ENCODE peak calls at places on chromosomes 7 and 10, in six cellular contexts. N, V, M, K, S and Y are unnamed samples.

GRCh38 chr10:131517781-131518180 is 206.3 kb upstream of the TCERG1L start:
- DNase-seq in K (no peak), N (no peak), S (no peak), M (no peak), V (no peak), Y (no peak)

GRCh38 chr10:65323802-65324201 is 1602.0 kb upstream of the LRRTM3 start:
- DNase-seq in N (no peak), M (no peak), S (no peak), V (no peak), K (no peak), Y (no peak)

GRCh38 chr10:78511324-78512204 is 477.9 kb downstream of the RPS24 start:
- DNase-seq in K (no peak), V (no peak), N (peak; percentile 35), M (no peak), S (no peak), Y (no peak)

GRCh38 chr7:80827238-80827633 is 91.6 kb downstream of the SEMA3C start:
- DNase-seq in M (no peak), N (no peak), V (no peak), S (no peak), K (no peak), Y (no peak)

GRCh38 chr7:80307251-80307856 is 172.7 kb downstream of the GNAI1 start:
- DNase-seq in K (peak; percentile 78), V (no peak), S (no peak), N (peak; percentile 49), M (peak; percentile 71), Y (peak; percentile 19)

GRCh38 chr10:60816624-60817023 is 38.3 kb downstream of the CDK1 start:
- DNase-seq in V (no peak), S (no peak), M (peak; percentile 73), K (peak; percentile 73), N (peak; percentile 84), Y (peak; percentile 66)

GRCh38 chr7:73831656-73832579 is 1.1 kb downstream of the CLDN4 start:
- DNase-seq in N (no peak), M (no peak), V (peak; percentile 83), K (no peak), S (no peak), Y (no peak)

GRCh38 chr10:6722616-6723004 is 142.5 kb upstream of the PRKCQ start:
- DNase-seq in S (peak; percentile 3), M (peak; percentile 79), V (no peak), N (no peak), K (peak; percentile 32), Y (no peak)

GRCh38 chr10:4344544-4344994 is 481.4 kb upstream of the AKR1E2 start:
- DNase-seq in K (peak; percentile 100), N (peak; percentile 100), M (peak; percentile 100), V (no peak), S (peak; percentile 32), Y (peak; percentile 100)

GRCh38 chr10:75197906-75198305 is 12.7 kb upstream of the VDAC2 start:
- DNase-seq in M (no peak), V (no peak), K (no peak), N (no peak), S (no peak), Y (no peak)

GRCh38 chr10:61633665-61634064 is 29.1 kb upstream of the CABCOCO1 start:
- DNase-seq in S (no peak), M (peak; percentile 88), K (no peak), V (no peak), N (no peak), Y (no peak)

GRCh38 chr10:89540550-89540949 is 5.2 kb upstream of the SLC16A12 start:
- DNase-seq in M (peak; percentile 80), N (no peak), K (peak; percentile 43), V (no peak), S (no peak), Y (no peak)

GRCh38 chr10:119461923-119462322 is 80.6 kb downstream of the RGS10 start:
- DNase-seq in K (no peak), S (no peak), V (no peak), N (no peak), M (no peak), Y (no peak)

GRCh38 chr10:121351533-121351932 is 246.7 kb downstream of the FGFR2 start:
- DNase-seq in K (no peak), M (no peak), N (no peak), V (no peak), S (no peak), Y (no peak)

GRCh38 chr7:14691597-14692203 is 210.9 kb downstream of the DGKB start:
- DNase-seq in N (no peak), S (peak; percentile 31), V (peak; percentile 54), K (peak; percentile 47), M (peak; percentile 16), Y (no peak)

GRCh38 chr10:110739811-110740271 is 95.7 kb downstream of the RBM20 start:
- DNase-seq in M (no peak), V (no peak), K (peak; percentile 83), S (no peak), N (no peak), Y (no peak)

GRCh38 chr10:43667736-43668371 is 19.2 kb upstream of the ZNF32 start:
- DNase-seq in S (no peak), M (no peak), V (no peak), N (no peak), K (no peak), Y (no peak)

GRCh38 chr10:44278669-44279337 is 106.1 kb downstream of the CXCL12 start:
- DNase-seq in K (no peak), V (no peak), N (no peak), S (no peak), M (no peak), Y (no peak)

GRCh38 chr10:47253651-47254375 is 46.2 kb upstream of the GDF10 start:
- DNase-seq in V (no peak), M (no peak), K (peak; percentile 56), N (no peak), S (no peak), Y (no peak)

GRCh38 chr7:131346885-131347592 is 19.4 kb downstream of the MKLN1 start:
- DNase-seq in N (no peak), S (no peak), M (no peak), K (no peak), V (no peak), Y (no peak)

GRCh38 chr7:104207348-104207730 is 474 bp downstream of the ORC5 start:
- DNase-seq in N (no peak), M (no peak), S (no peak), V (no peak), K (no peak), Y (no peak)

GRCh38 chr10:3530346-3531096 is 254.5 kb downstream of the KLF6 start:
- DNase-seq in S (no peak), K (no peak), V (no peak), N (no peak), M (no peak), Y (no peak)

GRCh38 chr10:29437871-29438270 is 149.0 kb downstream of the LYZL1 start:
- DNase-seq in N (no peak), V (no peak), M (no peak), K (no peak), S (no peak), Y (no peak)

GRCh38 chr7:107501593-107501992 is 31.7 kb downstream of the GPR22 start:
- DNase-seq in V (no peak), S (no peak), K (peak; percentile 48), N (no peak), M (peak; percentile 29), Y (peak; percentile 6)

GRCh38 chr10:49139000-49139865 is 5.4 kb upstream of the FAM170B start:
- DNase-seq in K (peak; percentile 74), M (peak; percentile 63), V (no peak), S (no peak), N (peak; percentile 62), Y (no peak)

GRCh38 chr10:50622497-50623298 is 1.1 kb downstream of the SGMS1 start:
- DNase-seq in M (peak; percentile 52), N (no peak), S (no peak), V (peak; percentile 22), K (peak; percentile 48), Y (no peak)

GRCh38 chr10:122181901-122182799 is 88.9 kb upstream of the BTBD16 start:
- DNase-seq in N (no peak), M (no peak), V (no peak), S (no peak), K (no peak), Y (no peak)

GRCh38 chr7:32357535-32358277 is 132.5 kb downstream of the LSM5 start:
- DNase-seq in N (no peak), K (no peak), S (no peak), M (no peak), V (no peak), Y (no peak)

GRCh38 chr7:28068811-28069216 is 111.8 kb downstream of the JAZF1 start:
- DNase-seq in N (no peak), S (no peak), V (no peak), M (peak; percentile 33), K (peak; percentile 56), Y (no peak)

GRCh38 chr7:23246540-23246939 is at the start of gene GPNMB:
- DNase-seq in S (no peak), N (peak; percentile 89), M (peak; percentile 64), K (peak; percentile 52), V (no peak), Y (no peak)

GRCh38 chr7:2796358-2797352 is 47.5 kb downstream of the GNA12 start:
- DNase-seq in K (peak; percentile 80), S (no peak), N (no peak), V (no peak), M (peak; percentile 82), Y (no peak)